ENCODE peak calls at places on chromosomes 3 and 15, in eight cellular contexts. Y, O, U, K, V, M, H and L are unnamed samples.

GRCh38 chr3:160498202-160498601 is 48.6 kb upstream of the TRIM59 start:
- DNase-seq in O (no peak), H (no peak), Y (no peak), M (no peak), V (no peak), K (no peak), U (no peak), L (no peak)

GRCh38 chr15:26838742-26839460 is 28.0 kb upstream of the GABRA5 start:
- DNase-seq in H (no peak), U (no peak), K (no peak), V (no peak), O (no peak), M (no peak), Y (no peak), L (no peak)

GRCh38 chr15:64247535-64247905 is 84.7 kb upstream of the PPIB start:
- DNase-seq in Y (no peak), M (no peak), K (no peak), U (no peak), O (no peak), H (peak), V (no peak), L (no peak)

GRCh38 chr3:12681089-12681488 is 17.2 kb upstream of the RAF1 start:
- DNase-seq in O (no peak), H (no peak), U (no peak), V (no peak), K (no peak), Y (no peak), M (no peak), L (no peak)

GRCh38 chr15:25862087-25862468 is 1.0 kb downstream of the ATP10A start:
- DNase-seq in K (no peak), M (no peak), Y (no peak), O (no peak), U (no peak), H (no peak), V (no peak), L (no peak)

GRCh38 chr3:182914341-182914740 is 66.0 kb downstream of the DCUN1D1 start:
- DNase-seq in V (no peak), H (no peak), O (no peak), U (no peak), M (no peak), K (no peak), Y (no peak), L (no peak)

GRCh38 chr3:127749787-127750225 is 72.5 kb downstream of the MGLL start:
- DNase-seq in V (no peak), U (no peak), Y (no peak), H (no peak), O (no peak), M (no peak), K (no peak), L (no peak)

GRCh38 chr3:107661447-107662108 is 138.8 kb downstream of the BBX start:
- DNase-seq in M (no peak), U (peak), K (no peak), Y (no peak), O (no peak), V (no peak), H (peak), L (no peak)

GRCh38 chr15:85973584-85974347 is 105.9 kb upstream of the AGBL1 start:
- DNase-seq in M (no peak), O (no peak), K (no peak), Y (no peak), H (no peak), V (no peak), U (no peak), L (no peak)

GRCh38 chr15:50049871-50050270 is 69.2 kb downstream of the ATP8B4 start:
- DNase-seq in O (peak), H (peak), V (no peak), Y (no peak), U (peak), K (peak), M (no peak), L (no peak)

GRCh38 chr3:157335677-157336076 is 101.0 kb upstream of the PTX3 start:
- DNase-seq in K (peak), Y (no peak), M (no peak), H (peak), V (peak), U (peak), O (peak), L (peak)